ENCODE peak calls at places on chromosomes 13 and 19, in eight cellular contexts. I is fibroblast of lung, H is fibroblast of mammary gland, N is left ventricle myocardium inferior, C is epithelial cell of esophagus, U is upper lobe of left lung, Z is ascending aorta, X is mucosa of descending colon. T is an unnamed sample.

GRCh38 chr13:113065406-113066141 is 40.0 kb upstream of the F7 start:
- DNase-seq in I (no peak), H (peak), N (no peak), C (no peak), U (no peak), Z (no peak), X (no peak), T (no peak)

GRCh38 chr19:34468400-34468799 is 13.2 kb upstream of the WTIP start:
- DNase-seq in I (no peak), H (peak), N (no peak), C (no peak), U (no peak), Z (no peak), X (no peak), T (peak)

GRCh38 chr13:99741979-99742378 is 229.6 kb downstream of the ZIC5 start:
- DNase-seq in I (no peak), H (no peak), N (no peak), C (no peak), U (no peak), Z (no peak), X (no peak), T (no peak)

GRCh38 chr19:19215792-19216191 is 4.0 kb downstream of the NCAN start:
- DNase-seq in I (no peak), H (no peak), N (no peak), C (no peak), U (no peak), Z (no peak), X (no peak), T (no peak)

GRCh38 chr19:18310966-18311365 is 11.9 kb downstream of the LSM4 start:
- DNase-seq in I (no peak), H (no peak), N (no peak), C (no peak), U (no peak), Z (no peak), X (no peak), T (no peak)

GRCh38 chr19:10719466-10719961 is 1.6 kb downstream of the DNM2 start:
- DNase-seq in I (no peak), H (no peak), N (no peak), C (no peak), U (peak), Z (no peak), X (no peak), T (no peak)

GRCh38 chr13:73335226-73335625 is 276.4 kb downstream of the KLF5 start:
- DNase-seq in I (peak), H (peak), N (no peak), C (peak), U (no peak), Z (no peak), X (no peak), T (peak)

GRCh38 chr13:37791699-37792098 is 77.9 kb downstream of the TRPC4 start:
- DNase-seq in I (no peak), H (peak), N (no peak), C (no peak), U (no peak), Z (no peak), X (no peak), T (no peak)

GRCh38 chr19:48970139-48970766 is 5.1 kb downstream of the FTL start:
- DNase-seq in I (no peak), H (no peak), N (no peak), C (no peak), U (no peak), Z (no peak), X (no peak), T (no peak)

GRCh38 chr19:43478323-43478722 is 12.9 kb upstream of the LYPD3 start:
- DNase-seq in I (no peak), H (no peak), N (no peak), C (no peak), U (no peak), Z (no peak), X (no peak), T (no peak)

GRCh38 chr13:107210216-107211010 is 642.5 kb upstream of the ARGLU1 start:
- DNase-seq in I (peak), H (peak), N (no peak), C (no peak), U (no peak), Z (no peak), X (no peak), T (peak)

GRCh38 chr13:53069800-53070199 is 41.2 kb downstream of the OLFM4 start:
- DNase-seq in I (no peak), H (no peak), N (no peak), C (no peak), U (no peak), Z (no peak), X (no peak), T (no peak)

GRCh38 chr19:42114412-42114811 is 17.8 kb downstream of the POU2F2 start:
- DNase-seq in I (no peak), H (no peak), N (no peak), C (no peak), U (no peak), Z (no peak), X (no peak), T (peak)

GRCh38 chr13:94209110-94209509 is 270.4 kb downstream of the DCT start:
- DNase-seq in I (peak), H (peak), N (no peak), C (peak), U (no peak), Z (no peak), X (no peak), T (no peak)

GRCh38 chr19:49315111-49315510 is 9.9 kb downstream of the SLC6A16 start:
- DNase-seq in I (no peak), H (no peak), N (no peak), C (no peak), U (no peak), Z (no peak), X (no peak), T (no peak)

GRCh38 chr13:21739771-21740170 is 68.9 kb downstream of the FGF9 start:
- DNase-seq in I (no peak), H (no peak), N (no peak), C (no peak), U (no peak), Z (no peak), X (no peak), T (no peak)

GRCh38 chr13:99198630-99199029 is 2.0 kb upstream of the UBAC2 start:
- DNase-seq in I (no peak), H (no peak), N (no peak), C (peak), U (no peak), Z (no peak), X (no peak), T (no peak)

GRCh38 chr19:18278521-18279265 is 2.7 kb downstream of the JUND start:
- DNase-seq in I (no peak), H (no peak), N (no peak), C (no peak), U (no peak), Z (no peak), X (peak), T (no peak)

GRCh38 chr19:21559444-21559843 is 54.0 kb downstream of the ZNF429 start:
- DNase-seq in I (no peak), H (no peak), N (no peak), C (no peak), U (no peak), Z (no peak), X (peak), T (no peak)

GRCh38 chr19:24074720-24075119 is 12.3 kb upstream of the ZNF254 start:
- DNase-seq in I (peak), H (peak), N (no peak), C (peak), U (no peak), Z (no peak), X (no peak), T (peak)

GRCh38 chr13:46908511-46908910 is 11.7 kb upstream of the HTR2A start:
- DNase-seq in I (peak), H (peak), N (no peak), C (no peak), U (no peak), Z (no peak), X (no peak), T (peak)

GRCh38 chr13:91269237-91269636 is 78.2 kb upstream of the MIR17HG start:
- DNase-seq in I (no peak), H (no peak), N (no peak), C (no peak), U (no peak), Z (no peak), X (no peak), T (no peak)

GRCh38 chr19:40590464-40591265 is 10.5 kb upstream of the LTBP4 start:
- DNase-seq in I (no peak), H (no peak), N (no peak), C (no peak), U (no peak), Z (no peak), X (no peak), T (no peak)

GRCh38 chr13:65808061-65808460 is 1422.1 kb downstream of the PCDH9 start:
- DNase-seq in I (peak), H (peak), N (no peak), C (peak), U (no peak), Z (no peak), X (no peak), T (peak)

GRCh38 chr13:99312493-99312883 is 5.3 kb upstream of the GPR183 start:
- DNase-seq in I (peak), H (peak), N (peak), C (peak), U (peak), Z (peak), X (peak), T (peak)

DNA sequence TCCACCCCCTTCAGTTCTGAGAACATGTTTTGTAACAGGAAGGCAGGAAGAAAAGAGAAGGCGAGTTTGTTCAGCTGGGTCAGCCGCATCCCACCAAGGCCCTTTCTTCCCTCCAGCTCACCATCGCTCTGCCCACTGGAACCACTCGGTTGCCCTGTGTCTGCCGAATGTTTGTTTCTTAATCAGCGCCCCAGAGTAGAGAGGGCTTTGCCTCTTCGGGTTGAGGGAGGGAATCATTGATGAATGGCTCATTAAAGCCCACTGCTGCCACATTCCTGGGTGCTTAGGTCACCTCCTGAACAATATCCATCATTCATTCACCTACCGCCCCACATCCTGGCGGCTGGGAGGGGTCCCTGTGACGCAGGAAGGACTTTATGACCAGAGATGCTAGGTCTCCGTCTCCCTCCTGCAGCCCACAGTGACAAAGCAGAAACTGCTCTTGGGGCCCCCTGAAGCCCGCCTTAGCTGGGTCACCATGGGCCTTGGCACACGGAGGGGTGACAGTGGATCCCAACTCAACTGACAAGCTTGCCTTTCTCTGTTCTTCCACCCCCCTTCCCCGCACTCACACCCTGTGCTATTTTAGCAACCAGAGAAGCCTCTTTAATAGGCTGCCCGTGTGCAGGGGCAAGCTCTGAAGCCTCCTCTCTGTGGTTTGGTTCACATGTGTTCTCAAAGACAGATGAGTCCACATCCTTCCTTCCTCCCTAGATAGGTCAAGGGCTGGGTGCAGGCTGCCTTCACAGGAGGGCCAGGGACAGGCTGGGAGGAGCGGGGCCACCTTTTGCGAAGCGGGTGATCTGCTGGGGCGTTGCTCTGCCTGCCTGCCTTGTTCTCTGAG is 46.2 kb downstream of the ACTN4 start:
- DNase-seq in I (peak), H (peak), N (no peak), C (peak), U (peak), Z (peak), X (no peak), T (peak)
- H3K4me3 ChIP-seq in I (no peak), H (no peak), N (peak), C (no peak), U (no peak), Z (no peak), X (no peak), T (no peak)

GRCh38 chr19:56301152-56301551 is 13.5 kb downstream of the ZSCAN5A start:
- DNase-seq in I (no peak), H (no peak), N (no peak), C (peak), U (no peak), Z (no peak), X (no peak), T (no peak)
- TF ChIP-seq CTCF in I (no peak), H (peak), N (peak), C (peak), U (no peak), Z (no peak), X (no peak), T (no peak)

GRCh38 chr13:29936961-29937360 is 86.5 kb upstream of the UBL3 start:
- DNase-seq in I (no peak), H (no peak), N (no peak), C (no peak), U (no peak), Z (no peak), X (no peak), T (no peak)

GRCh38 chr13:29937836-29938235 is 87.4 kb upstream of the UBL3 start:
- DNase-seq in I (no peak), H (no peak), N (no peak), C (no peak), U (no peak), Z (no peak), X (no peak), T (no peak)

GRCh38 chr13:29939158-29939557 is 88.7 kb upstream of the UBL3 start:
- DNase-seq in I (no peak), H (no peak), N (no peak), C (no peak), U (no peak), Z (no peak), X (no peak), T (no peak)

GRCh38 chr13:29936051-29936813 is 85.8 kb upstream of the UBL3 start:
- DNase-seq in I (no peak), H (no peak), N (no peak), C (no peak), U (peak), Z (no peak), X (no peak), T (no peak)

DNA sequence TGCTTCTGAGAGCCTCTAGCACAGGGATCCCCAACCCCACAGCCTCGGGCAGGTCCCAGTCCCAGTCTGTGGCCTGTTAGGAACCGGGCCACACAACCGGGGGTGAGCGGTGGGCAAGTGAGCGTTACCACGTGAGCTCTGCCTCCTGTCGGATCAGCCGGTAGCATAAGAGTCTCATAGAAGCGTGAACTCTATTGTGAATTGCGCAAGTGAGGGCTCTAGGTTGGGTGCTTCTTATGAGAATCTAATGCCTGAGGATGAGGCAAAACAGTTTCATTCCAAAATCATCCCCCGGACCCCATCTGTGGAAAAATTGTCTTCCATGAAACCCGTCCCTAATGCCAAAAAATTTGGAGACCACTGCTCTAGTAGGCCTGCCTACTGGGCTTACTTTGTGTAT is 87.0 kb upstream of the UBL3 start:
- DNase-seq in I (no peak), H (no peak), N (no peak), C (no peak), U (no peak), Z (no peak), X (no peak), T (no peak)
- H3K4me3 ChIP-seq in I (no peak), H (no peak), N (no peak), C (no peak), U (no peak), Z (no peak), X (no peak), T (no peak)

DNA sequence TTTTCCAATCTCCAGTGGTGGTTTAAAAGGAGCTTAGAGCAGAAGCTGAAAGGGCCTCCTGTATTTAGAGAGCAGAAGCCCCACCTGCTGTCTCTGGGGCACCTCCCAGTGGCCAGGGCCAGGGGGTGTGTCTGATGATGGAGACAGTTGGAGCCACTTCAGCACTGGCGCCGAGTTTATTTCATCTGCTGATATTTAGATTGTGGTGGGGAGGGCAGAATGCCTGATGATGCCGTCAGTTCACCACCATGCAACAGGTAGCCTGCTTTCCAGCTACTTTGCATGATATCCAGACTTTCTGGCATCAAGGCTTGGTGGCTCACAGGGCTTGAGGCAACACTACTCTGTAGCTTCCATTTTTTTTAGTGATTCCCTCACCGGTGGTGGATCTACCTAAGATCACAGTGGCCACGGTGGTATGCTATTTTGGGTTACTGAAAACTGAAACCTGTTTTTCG is 371.9 kb downstream of the KCNRG start:
- DNase-seq in I (peak), H (peak), N (peak), C (peak), U (peak), Z (peak), X (peak), T (peak)
- TF ChIP-seq CTCF in I (peak), H (peak), N (peak), C (peak), U (no peak), Z (peak), X (no peak), T (peak)

DNA sequence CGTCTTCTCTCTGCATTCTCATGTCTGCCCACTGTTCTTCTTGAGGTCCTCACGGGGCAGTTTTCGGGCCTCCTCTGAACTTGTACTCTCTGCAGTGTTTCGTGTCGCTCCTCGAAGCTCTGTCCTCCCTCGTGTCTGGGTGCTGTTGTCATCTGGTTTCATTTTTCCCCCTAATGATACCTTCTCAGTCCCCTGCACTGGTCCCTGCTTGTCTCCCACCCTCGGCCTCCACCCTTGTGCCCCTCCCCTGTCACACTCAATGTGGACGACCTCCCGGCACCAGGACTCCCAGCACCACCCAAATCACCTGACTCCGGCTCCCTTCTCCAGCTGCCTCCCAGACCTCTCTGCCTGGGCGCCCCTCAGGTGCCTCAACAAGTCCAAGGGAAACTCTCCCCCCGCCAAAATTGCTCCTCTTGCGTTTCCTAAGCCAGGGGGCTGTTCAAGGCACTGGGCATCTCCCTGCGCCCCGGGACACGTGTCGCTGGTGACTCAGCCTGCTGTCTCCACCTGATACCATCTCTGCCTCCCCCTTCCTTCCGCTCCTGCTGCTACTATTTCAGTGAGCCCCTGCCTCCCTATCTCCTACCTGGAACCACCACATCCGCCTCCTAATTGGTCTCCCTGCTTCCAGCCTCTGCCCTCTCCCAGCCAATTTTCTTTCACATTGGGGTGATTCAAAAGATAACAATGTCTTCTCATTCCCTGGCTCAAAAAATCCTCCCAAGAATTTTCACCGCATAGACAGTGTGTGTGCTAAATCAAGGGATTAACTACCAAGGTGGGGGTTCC is 49.5 kb downstream of the RFX2 start:
- DNase-seq in I (no peak), H (peak), N (no peak), C (no peak), U (peak), Z (peak), X (no peak), T (no peak)
- H3K4me3 ChIP-seq in I (no peak), H (no peak), N (no peak), C (no peak), U (peak), Z (no peak), X (no peak), T (no peak)

DNA sequence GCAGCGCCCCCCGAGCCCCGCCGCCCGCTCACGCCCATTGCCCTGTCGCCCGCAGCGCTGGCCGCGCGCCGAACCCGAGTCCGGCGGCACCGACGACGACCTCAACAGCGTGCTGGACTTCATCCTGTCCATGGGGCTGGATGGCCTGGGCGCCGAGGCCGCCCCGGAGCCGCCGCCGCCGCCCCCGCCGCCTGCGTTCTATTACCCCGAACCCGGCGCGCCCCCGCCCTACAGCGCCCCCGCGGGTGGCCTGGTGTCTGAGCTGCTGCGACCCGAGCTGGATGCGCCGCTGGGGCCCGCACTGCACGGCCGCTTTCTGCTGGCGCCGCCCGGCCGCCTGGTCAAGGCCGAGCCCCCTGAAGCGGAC is 518 bp downstream of the KLF2 start:
- DNase-seq in I (no peak), H (no peak), N (peak), C (no peak), U (peak), Z (no peak), X (peak), T (peak)
- TF ChIP-seq CTCF in I (no peak), H (no peak), N (peak), C (no peak), U (no peak), Z (no peak), X (no peak), T (peak)

GRCh38 chr19:36876993-36877938 is 26.6 kb downstream of the ZNF345 start:
- DNase-seq in I (peak), H (no peak), N (no peak), C (no peak), U (no peak), Z (no peak), X (no peak), T (no peak)
- H3K4me3 ChIP-seq in I (no peak), H (no peak), N (no peak), C (no peak), U (no peak), Z (no peak), X (no peak), T (no peak)